ENCODE peak calls at places on chromosome 9, in five cellular contexts. F is body of pancreas, Z is IMR-90, V is GM12878, K is stomach. T is an unnamed sample.

GRCh38 chr9:78029601-78030552 is 1.7 kb downstream of the GNAQ start:
- DNase-seq in F (no peak), Z (peak; percentile 48), V (no peak), K (no peak), T (peak; percentile 51)

GRCh38 chr9:133306242-133307194 is 29.5 kb downstream of the SURF6 start:
- DNase-seq in F (no peak), Z (no peak), V (no peak), K (no peak), T (peak; percentile 58)

GRCh38 chr9:20640331-20641187 is 18.3 kb upstream of the MLLT3 start:
- DNase-seq in F (peak; percentile 46), Z (peak; percentile 25), V (peak; percentile 99), K (peak; percentile 68), T (no peak)

GRCh38 chr9:29213374-29214161 is 1640.3 kb upstream of the C9orf72 start:
- DNase-seq in F (no peak), Z (no peak), V (no peak), K (peak; percentile 34), T (no peak)

GRCh38 chr9:94788706-94789105 is 62.2 kb downstream of the AOPEP start:
- DNase-seq in F (no peak), Z (no peak), V (no peak), K (no peak), T (no peak)

GRCh38 chr9:137494104-137494544 is 35.0 kb upstream of the NSMF start:
- DNase-seq in F (no peak), Z (no peak), V (no peak), K (no peak), T (no peak)

GRCh38 chr9:33263131-33263935 is 1.2 kb downstream of the BAG1 start:
- DNase-seq in F (no peak), Z (no peak), V (no peak), K (no peak), T (no peak)

GRCh38 chr9:97276310-97276852 is 31.1 kb upstream of the CCDC180 start:
- DNase-seq in F (no peak), Z (no peak), V (no peak), K (no peak), T (no peak)

GRCh38 chr9:87546704-87547103 is 49.0 kb downstream of the DAPK1 start:
- DNase-seq in F (no peak), Z (no peak), V (no peak), K (no peak), T (no peak)

GRCh38 chr9:94868462-94868861 is 142.0 kb downstream of the AOPEP start:
- DNase-seq in F (no peak), Z (peak; percentile 12), V (no peak), K (no peak), T (no peak)

GRCh38 chr9:93857528-93857927 is 97.6 kb downstream of the BARX1 start:
- DNase-seq in F (no peak), Z (no peak), V (no peak), K (no peak), T (no peak)

GRCh38 chr9:71761938-71762353 is 6.4 kb downstream of the CEMIP2 start:
- DNase-seq in F (peak; percentile 35), Z (no peak), V (no peak), K (no peak), T (no peak)

GRCh38 chr9:17480966-17481365 is 97.9 kb upstream of the SH3GL2 start:
- DNase-seq in F (no peak), Z (no peak), V (no peak), K (no peak), T (no peak)

GRCh38 chr9:16275795-16276624 is 594.5 kb downstream of the BNC2 start:
- DNase-seq in F (no peak), Z (no peak), V (no peak), K (no peak), T (no peak)

GRCh38 chr9:95363051-95363841 is 45.7 kb upstream of the FANCC start:
- DNase-seq in F (peak; percentile 20), Z (peak; percentile 33), V (no peak), K (no peak), T (no peak)

GRCh38 chr9:34333836-34334235 is 4.5 kb downstream of the NUDT2 start:
- DNase-seq in F (no peak), Z (no peak), V (no peak), K (no peak), T (no peak)

GRCh38 chr9:84277646-84278045 is 62.9 kb downstream of the SLC28A3 start:
- DNase-seq in F (no peak), Z (peak; percentile 44), V (no peak), K (no peak), T (no peak)

GRCh38 chr9:33304367-33304766 is 14.1 kb downstream of the NFX1 start:
- DNase-seq in F (no peak), Z (no peak), V (no peak), K (no peak), T (no peak)

GRCh38 chr9:9100070-9100469 is 1300.5 kb upstream of the DMAC1 start:
- DNase-seq in F (no peak), Z (no peak), V (no peak), K (no peak), T (no peak)

GRCh38 chr9:104984994-104985393 is 57.0 kb upstream of the ABCA1 start:
- DNase-seq in F (no peak), Z (no peak), V (no peak), K (no peak), T (no peak)

GRCh38 chr9:107222020-107222522 is 61.0 kb upstream of the RAD23B start:
- DNase-seq in F (no peak), Z (peak; percentile 79), V (no peak), K (no peak), T (peak; percentile 52)

GRCh38 chr9:114097613-114098020 is 1.5 kb downstream of the KIF12 start:
- DNase-seq in F (peak; percentile 62), Z (no peak), V (no peak), K (peak; percentile 63), T (no peak)

GRCh38 chr9:91255327-91255726 is 106.4 kb downstream of the AUH start:
- DNase-seq in F (no peak), Z (peak; percentile 91), V (no peak), K (no peak), T (no peak)

GRCh38 chr9:35577486-35577885 is 27.6 kb upstream of the TESK1 start:
- DNase-seq in F (no peak), Z (no peak), V (no peak), K (no peak), T (no peak)

GRCh38 chr9:87878930-87879603 is 3.6 kb upstream of the SPATA31E1 start:
- DNase-seq in F (no peak), Z (peak; percentile 87), V (no peak), K (no peak), T (peak; percentile 69)

GRCh38 chr9:110340306-110340705 is 2.6 kb upstream of the TXNDC8 start:
- DNase-seq in F (no peak), Z (no peak), V (no peak), K (no peak), T (no peak)

GRCh38 chr9:121892706-121893105 is 200.4 kb downstream of the TTLL11 start:
- DNase-seq in F (no peak), Z (peak; percentile 55), V (no peak), K (no peak), T (no peak)

GRCh38 chr9:123952631-123953147 is 22.8 kb upstream of the DENND1A start:
- DNase-seq in F (no peak), Z (no peak), V (no peak), K (no peak), T (no peak)
- TF ChIP-seq POLR2A in F (no peak), Z (no peak), V (no peak), K (no peak), T (no peak)

GRCh38 chr9:37420271-37421215 is 2.0 kb upstream of the GRHPR start:
- DNase-seq in F (no peak), Z (no peak), V (no peak), K (no peak), T (no peak)

GRCh38 chr9:37417252-37417803 is 5.2 kb upstream of the GRHPR start:
- DNase-seq in F (no peak), Z (no peak), V (no peak), K (no peak), T (no peak)

GRCh38 chr9:37419204-37419603 is 3.3 kb upstream of the GRHPR start:
- DNase-seq in F (no peak), Z (no peak), V (no peak), K (no peak), T (no peak)

GRCh38 chr9:37415011-37415719 is 7.3 kb upstream of the GRHPR start:
- DNase-seq in F (peak; percentile 89), Z (peak; percentile 73), V (no peak), K (peak; percentile 79), T (peak; percentile 45)

DNA sequence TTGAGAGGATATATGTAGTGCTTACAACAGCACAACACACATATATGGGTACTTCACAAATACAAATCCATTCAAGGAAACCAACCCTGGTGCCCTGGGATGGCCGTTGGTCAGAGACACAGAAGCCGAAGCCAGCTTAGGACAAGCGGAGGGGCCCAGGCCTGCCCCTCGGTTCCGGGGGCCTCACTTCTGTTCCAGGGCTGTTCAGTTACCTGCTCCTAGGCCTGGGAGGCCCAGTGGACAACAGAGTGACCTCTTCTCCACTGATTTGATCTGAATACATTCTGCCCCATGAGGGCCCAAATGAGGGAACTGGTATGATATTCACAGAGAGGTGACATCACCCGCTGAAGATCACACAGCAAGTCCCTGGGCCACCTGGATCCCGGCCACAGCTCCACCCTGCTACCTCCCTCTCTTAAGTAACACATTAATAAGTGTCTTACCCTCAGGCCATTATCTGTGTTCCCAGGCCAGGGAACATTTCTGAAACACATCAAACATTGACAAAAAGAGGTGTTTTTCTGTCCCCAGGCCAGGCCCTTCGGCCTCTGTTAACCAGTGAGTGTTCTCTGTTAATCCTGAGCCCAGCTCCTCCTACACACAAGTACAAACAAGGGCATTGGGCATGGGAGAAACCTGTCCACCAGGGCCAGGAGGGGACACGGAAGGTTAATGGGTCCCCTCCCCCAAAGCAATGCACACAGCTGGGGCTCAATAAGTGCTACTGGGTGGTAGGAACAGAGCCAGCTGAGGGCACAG is 4.5 kb upstream of the GRHPR start:
- DNase-seq in F (peak; percentile 74), Z (no peak), V (no peak), K (no peak), T (no peak)
- TF ChIP-seq POLR2A in F (no peak), Z (no peak), V (no peak), K (no peak), T (no peak)

GRCh38 chr9:128254362-128254761 is 21.4 kb downstream of the GOLGA2 start:
- DNase-seq in F (no peak), Z (no peak), V (no peak), K (no peak), T (no peak)
- TF ChIP-seq POLR2A in F (no peak), Z (no peak), V (no peak), K (no peak), T (no peak)

GRCh38 chr9:135695642-135696041 is 3.6 kb downstream of the SOHLH1 start:
- DNase-seq in F (no peak), Z (no peak), V (no peak), K (no peak), T (no peak)
- TF ChIP-seq POLR2A in F (no peak), Z (no peak), V (no peak), K (no peak), T (no peak)

GRCh38 chr9:7597716-7598115 is 201.9 kb downstream of the DMAC1 start:
- DNase-seq in F (no peak), Z (no peak), V (no peak), K (no peak), T (no peak)

GRCh38 chr9:7591501-7591900 is 208.1 kb downstream of the DMAC1 start:
- DNase-seq in F (no peak), Z (no peak), V (no peak), K (no peak), T (no peak)

GRCh38 chr9:7592321-7593319 is 207.0 kb downstream of the DMAC1 start:
- DNase-seq in F (no peak), Z (no peak), V (no peak), K (no peak), T (no peak)
- TF ChIP-seq POLR2A in F (no peak), Z (no peak), V (no peak), K (no peak), T (no peak)

GRCh38 chr9:130451509-130452388 is 7.0 kb downstream of the ASS1 start:
- DNase-seq in F (peak; percentile 88), Z (peak; percentile 95), V (no peak), K (peak; percentile 89), T (peak; percentile 43)
- TF ChIP-seq POLR2A in F (no peak), Z (no peak), V (no peak), K (no peak), T (no peak)